ENCODE peak calls at places on chromosomes 12 and 14, in six cellular contexts. One of them, this sample, is unnamed.

GRCh38 chr12:45284096-45284901 is 68.4 kb downstream of the ANO6 start:
- DNase-seq in cardiac muscle cell: peak
- DNase-seq in tibial nerve: no peak
- DNase-seq in astrocyte of the cerebellum: no peak
- DNase-seq in left ventricle myocardium inferior: no peak
- DNase-seq in astrocyte of the spinal cord: peak
- DNase-seq in this sample: no peak

GRCh38 chr12:51942501-51943000 is 8.9 kb upstream of the ACVR1B start:
- DNase-seq in tibial nerve: no peak
- DNase-seq in astrocyte of the spinal cord: no peak
- DNase-seq in left ventricle myocardium inferior: no peak
- DNase-seq in astrocyte of the cerebellum: no peak
- DNase-seq in cardiac muscle cell: no peak
- DNase-seq in this sample: no peak

GRCh38 chr12:41486718-41487117 is 298.6 kb downstream of the PDZRN4 start:
- DNase-seq in left ventricle myocardium inferior: no peak
- DNase-seq in tibial nerve: no peak
- DNase-seq in cardiac muscle cell: no peak
- DNase-seq in astrocyte of the cerebellum: peak
- DNase-seq in astrocyte of the spinal cord: peak
- DNase-seq in this sample: no peak

GRCh38 chr12:97425802-97426484 is 36.7 kb upstream of the RMST start:
- DNase-seq in astrocyte of the spinal cord: no peak
- DNase-seq in tibial nerve: no peak
- DNase-seq in left ventricle myocardium inferior: no peak
- DNase-seq in astrocyte of the cerebellum: no peak
- DNase-seq in cardiac muscle cell: no peak
- DNase-seq in this sample: no peak

GRCh38 chr14:34824826-34825225 is 50.3 kb downstream of the BAZ1A start:
- DNase-seq in tibial nerve: no peak
- DNase-seq in astrocyte of the cerebellum: no peak
- DNase-seq in left ventricle myocardium inferior: no peak
- DNase-seq in cardiac muscle cell: no peak
- DNase-seq in astrocyte of the spinal cord: no peak
- DNase-seq in this sample: no peak

GRCh38 chr14:76717508-76717907 is 43.8 kb upstream of the VASH1 start:
- DNase-seq in left ventricle myocardium inferior: no peak
- DNase-seq in astrocyte of the spinal cord: no peak
- DNase-seq in tibial nerve: no peak
- DNase-seq in cardiac muscle cell: no peak
- DNase-seq in astrocyte of the cerebellum: no peak
- DNase-seq in this sample: no peak

GRCh38 chr12:75706786-75707605 is 195.6 kb upstream of the KRR1 start:
- DNase-seq in tibial nerve: no peak
- DNase-seq in astrocyte of the cerebellum: no peak
- DNase-seq in left ventricle myocardium inferior: no peak
- DNase-seq in cardiac muscle cell: no peak
- DNase-seq in astrocyte of the spinal cord: peak
- DNase-seq in this sample: no peak

GRCh38 chr14:61476105-61476736 is 154.8 kb downstream of the PRKCH start:
- DNase-seq in astrocyte of the spinal cord: no peak
- DNase-seq in left ventricle myocardium inferior: no peak
- DNase-seq in astrocyte of the cerebellum: no peak
- DNase-seq in tibial nerve: no peak
- DNase-seq in cardiac muscle cell: no peak
- DNase-seq in this sample: no peak

GRCh38 chr12:20486233-20486632 is 117.9 kb downstream of the PDE3A start:
- DNase-seq in left ventricle myocardium inferior: no peak
- DNase-seq in tibial nerve: no peak
- DNase-seq in astrocyte of the cerebellum: no peak
- DNase-seq in cardiac muscle cell: no peak
- DNase-seq in astrocyte of the spinal cord: peak
- DNase-seq in this sample: no peak

GRCh38 chr12:2765052-2765451 is 29.7 kb upstream of the FKBP4 start:
- DNase-seq in left ventricle myocardium inferior: no peak
- DNase-seq in cardiac muscle cell: no peak
- DNase-seq in astrocyte of the cerebellum: no peak
- DNase-seq in astrocyte of the spinal cord: no peak
- DNase-seq in tibial nerve: no peak
- DNase-seq in this sample: no peak

GRCh38 chr14:20415723-20416622 is 2.7 kb upstream of the TEP1 start:
- DNase-seq in tibial nerve: peak
- DNase-seq in astrocyte of the cerebellum: peak
- DNase-seq in cardiac muscle cell: peak
- DNase-seq in left ventricle myocardium inferior: no peak
- DNase-seq in astrocyte of the spinal cord: peak
- DNase-seq in this sample: peak

GRCh38 chr12:103548622-103549601 is 38.2 kb upstream of the STAB2 start:
- DNase-seq in astrocyte of the cerebellum: peak
- DNase-seq in left ventricle myocardium inferior: peak
- DNase-seq in tibial nerve: peak
- DNase-seq in cardiac muscle cell: peak
- DNase-seq in astrocyte of the spinal cord: peak
- DNase-seq in this sample: peak

GRCh38 chr12:126087692-126088091 is 1022.5 kb downstream of the AACS start:
- DNase-seq in tibial nerve: no peak
- DNase-seq in left ventricle myocardium inferior: no peak
- DNase-seq in astrocyte of the cerebellum: no peak
- DNase-seq in astrocyte of the spinal cord: no peak
- DNase-seq in cardiac muscle cell: no peak
- DNase-seq in this sample: no peak

GRCh38 chr12:4267904-4268548 is 5.5 kb upstream of the CCND2 start:
- DNase-seq in astrocyte of the cerebellum: no peak
- DNase-seq in left ventricle myocardium inferior: no peak
- DNase-seq in tibial nerve: no peak
- DNase-seq in astrocyte of the spinal cord: no peak
- DNase-seq in cardiac muscle cell: no peak
- DNase-seq in this sample: no peak

GRCh38 chr12:101628669-101629068 is 33.9 kb downstream of the MYBPC1 start:
- DNase-seq in astrocyte of the cerebellum: no peak
- DNase-seq in tibial nerve: no peak
- DNase-seq in astrocyte of the spinal cord: no peak
- DNase-seq in left ventricle myocardium inferior: no peak
- DNase-seq in cardiac muscle cell: no peak
- DNase-seq in this sample: no peak

GRCh38 chr12:6535960-6536847 is 1.9 kb downstream of the GAPDH start:
- DNase-seq in left ventricle myocardium inferior: no peak
- DNase-seq in astrocyte of the spinal cord: no peak
- DNase-seq in cardiac muscle cell: no peak
- DNase-seq in tibial nerve: no peak
- DNase-seq in astrocyte of the cerebellum: no peak
- DNase-seq in this sample: no peak

GRCh38 chr12:76704693-76705092 is 59.2 kb upstream of the ZDHHC17 start:
- DNase-seq in left ventricle myocardium inferior: no peak
- DNase-seq in astrocyte of the cerebellum: no peak
- DNase-seq in astrocyte of the spinal cord: no peak
- DNase-seq in cardiac muscle cell: no peak
- DNase-seq in tibial nerve: no peak
- DNase-seq in this sample: no peak

GRCh38 chr12:4819654-4820053 is 90.1 kb upstream of the KCNA1 start:
- DNase-seq in left ventricle myocardium inferior: no peak
- DNase-seq in cardiac muscle cell: no peak
- DNase-seq in astrocyte of the cerebellum: no peak
- DNase-seq in astrocyte of the spinal cord: no peak
- DNase-seq in tibial nerve: peak
- DNase-seq in this sample: peak

GRCh38 chr12:114729731-114730130 is 45.8 kb upstream of the TBX3 start:
- DNase-seq in left ventricle myocardium inferior: no peak
- DNase-seq in astrocyte of the spinal cord: peak
- DNase-seq in astrocyte of the cerebellum: no peak
- DNase-seq in cardiac muscle cell: no peak
- DNase-seq in tibial nerve: no peak
- DNase-seq in this sample: no peak

GRCh38 chr14:77988096-77988870 is 181.9 kb upstream of the NRXN3 start:
- DNase-seq in left ventricle myocardium inferior: no peak
- DNase-seq in astrocyte of the spinal cord: no peak
- DNase-seq in tibial nerve: peak
- DNase-seq in cardiac muscle cell: no peak
- DNase-seq in astrocyte of the cerebellum: no peak
- DNase-seq in this sample: no peak

GRCh38 chr12:24661657-24662096 is 287.2 kb downstream of the BCAT1 start:
- DNase-seq in left ventricle myocardium inferior: no peak
- DNase-seq in cardiac muscle cell: no peak
- DNase-seq in astrocyte of the cerebellum: peak
- DNase-seq in astrocyte of the spinal cord: peak
- DNase-seq in tibial nerve: peak
- DNase-seq in this sample: no peak

GRCh38 chr12:48198985-48199384 is 4.1 kb downstream of the OR10AD1 start:
- DNase-seq in left ventricle myocardium inferior: no peak
- DNase-seq in astrocyte of the spinal cord: no peak
- DNase-seq in astrocyte of the cerebellum: no peak
- DNase-seq in cardiac muscle cell: no peak
- DNase-seq in tibial nerve: no peak
- DNase-seq in this sample: no peak

GRCh38 chr14:39740454-39740853 is 308.2 kb upstream of the FBXO33 start:
- DNase-seq in left ventricle myocardium inferior: no peak
- DNase-seq in astrocyte of the cerebellum: no peak
- DNase-seq in astrocyte of the spinal cord: no peak
- DNase-seq in tibial nerve: no peak
- DNase-seq in cardiac muscle cell: no peak
- DNase-seq in this sample: no peak

GRCh38 chr12:57455374-57456144 is 452 bp downstream of the INHBE start:
- DNase-seq in astrocyte of the cerebellum: no peak
- DNase-seq in left ventricle myocardium inferior: no peak
- DNase-seq in astrocyte of the spinal cord: no peak
- DNase-seq in tibial nerve: no peak
- DNase-seq in cardiac muscle cell: no peak
- DNase-seq in this sample: no peak

GRCh38 chr14:51094901-51095853 is at the start of gene TRIM9:
- DNase-seq in tibial nerve: peak
- DNase-seq in cardiac muscle cell: peak
- DNase-seq in left ventricle myocardium inferior: peak
- DNase-seq in astrocyte of the spinal cord: peak
- DNase-seq in astrocyte of the cerebellum: peak
- DNase-seq in this sample: peak

GRCh38 chr12:120562906-120563305 is 18.3 kb downstream of the POP5 start:
- DNase-seq in cardiac muscle cell: no peak
- DNase-seq in astrocyte of the cerebellum: no peak
- DNase-seq in astrocyte of the spinal cord: no peak
- DNase-seq in left ventricle myocardium inferior: no peak
- DNase-seq in tibial nerve: no peak
- DNase-seq in this sample: no peak

GRCh38 chr12:103523771-103524170 is 28.0 kb upstream of the C12orf42 start:
- DNase-seq in astrocyte of the cerebellum: no peak
- DNase-seq in tibial nerve: no peak
- DNase-seq in cardiac muscle cell: no peak
- DNase-seq in astrocyte of the spinal cord: no peak
- DNase-seq in left ventricle myocardium inferior: no peak
- DNase-seq in this sample: no peak

GRCh38 chr14:55450987-55451386 is 10.6 kb upstream of the TBPL2 start:
- DNase-seq in cardiac muscle cell: no peak
- DNase-seq in left ventricle myocardium inferior: no peak
- DNase-seq in tibial nerve: no peak
- DNase-seq in astrocyte of the spinal cord: no peak
- DNase-seq in astrocyte of the cerebellum: no peak
- DNase-seq in this sample: no peak

GRCh38 chr14:55451950-55452349 is 11.5 kb upstream of the TBPL2 start:
- DNase-seq in left ventricle myocardium inferior: no peak
- DNase-seq in cardiac muscle cell: no peak
- DNase-seq in tibial nerve: no peak
- DNase-seq in astrocyte of the spinal cord: no peak
- DNase-seq in astrocyte of the cerebellum: no peak
- DNase-seq in this sample: no peak

GRCh38 chr14:55451398-55451797 is 11.0 kb upstream of the TBPL2 start:
- DNase-seq in tibial nerve: no peak
- DNase-seq in cardiac muscle cell: no peak
- DNase-seq in left ventricle myocardium inferior: no peak
- DNase-seq in astrocyte of the spinal cord: peak
- DNase-seq in astrocyte of the cerebellum: no peak
- DNase-seq in this sample: no peak

GRCh38 chr14:55457496-55457895 is 17.1 kb upstream of the TBPL2 start:
- DNase-seq in left ventricle myocardium inferior: no peak
- DNase-seq in tibial nerve: no peak
- DNase-seq in astrocyte of the spinal cord: no peak
- DNase-seq in astrocyte of the cerebellum: no peak
- DNase-seq in cardiac muscle cell: no peak
- DNase-seq in this sample: no peak

DNA sequence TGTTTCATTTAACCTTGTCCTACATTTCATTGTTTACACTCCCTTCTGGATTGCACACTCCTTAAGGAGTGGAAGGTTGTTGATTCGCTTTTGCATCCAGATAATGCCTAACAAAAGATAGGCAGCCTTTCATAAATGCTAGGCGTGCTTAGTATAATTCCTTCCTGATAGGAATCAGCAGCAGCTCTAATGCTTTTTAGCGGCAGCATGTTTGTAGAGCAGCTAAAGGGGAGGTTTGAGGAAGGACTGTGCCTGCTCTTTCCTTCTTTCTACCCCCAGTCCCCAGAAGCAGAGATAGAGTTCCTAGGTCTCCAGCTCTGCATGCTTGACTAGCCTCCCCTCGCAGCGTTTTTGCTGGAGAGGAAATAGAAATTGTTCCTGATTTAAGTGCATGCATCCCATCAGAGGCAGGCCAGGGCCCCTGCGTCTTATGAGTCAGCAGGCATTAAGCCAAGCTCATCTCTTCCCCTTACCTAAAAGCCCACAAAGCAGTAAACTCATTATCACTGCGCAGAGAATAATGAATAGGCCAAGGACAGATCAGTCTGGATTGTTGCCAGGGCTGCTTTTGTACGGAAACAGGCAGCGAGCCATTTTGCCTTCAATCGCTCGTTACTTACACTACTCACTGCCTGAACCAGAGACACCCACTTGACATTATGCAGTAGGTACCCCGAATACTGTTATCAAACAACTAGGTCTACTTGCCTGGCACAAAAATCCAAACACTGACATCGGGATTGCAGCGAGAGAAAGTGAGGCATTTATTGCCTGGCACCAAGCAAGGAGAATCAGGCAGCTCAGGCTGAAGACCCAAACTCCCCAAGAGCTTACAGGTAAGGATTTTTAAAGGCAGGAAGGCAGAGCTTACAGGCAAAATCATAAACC is 14.1 kb upstream of the TBPL2 start:
- DNase-seq in cardiac muscle cell: no peak
- DNase-seq in astrocyte of the spinal cord: peak
- DNase-seq in left ventricle myocardium inferior: no peak
- DNase-seq in tibial nerve: peak
- DNase-seq in astrocyte of the cerebellum: peak
- DNase-seq in this sample: peak
- H3K4me3 ChIP-seq in cardiac muscle cell: no peak
- H3K4me3 ChIP-seq in astrocyte of the spinal cord: no peak
- H3K4me3 ChIP-seq in left ventricle myocardium inferior: peak
- H3K4me3 ChIP-seq in tibial nerve: no peak
- H3K4me3 ChIP-seq in astrocyte of the cerebellum: no peak
- H3K4me3 ChIP-seq in this sample: no peak

GRCh38 chr14:24261969-24262327 is 1.0 kb downstream of the TGM1 start:
- DNase-seq in cardiac muscle cell: no peak
- DNase-seq in left ventricle myocardium inferior: no peak
- DNase-seq in astrocyte of the spinal cord: no peak
- DNase-seq in astrocyte of the cerebellum: no peak
- DNase-seq in tibial nerve: no peak
- DNase-seq in this sample: no peak
- H3K4me3 ChIP-seq in cardiac muscle cell: no peak
- H3K4me3 ChIP-seq in left ventricle myocardium inferior: no peak
- H3K4me3 ChIP-seq in astrocyte of the spinal cord: no peak
- H3K4me3 ChIP-seq in astrocyte of the cerebellum: no peak
- H3K4me3 ChIP-seq in tibial nerve: no peak
- H3K4me3 ChIP-seq in this sample: no peak

GRCh38 chr14:104931771-104932675 is 7.3 kb downstream of the PLD4 start:
- DNase-seq in tibial nerve: no peak
- DNase-seq in astrocyte of the spinal cord: no peak
- DNase-seq in cardiac muscle cell: peak
- DNase-seq in left ventricle myocardium inferior: peak
- DNase-seq in astrocyte of the cerebellum: no peak
- DNase-seq in this sample: no peak
- H3K4me3 ChIP-seq in tibial nerve: peak
- H3K4me3 ChIP-seq in astrocyte of the spinal cord: no peak
- H3K4me3 ChIP-seq in cardiac muscle cell: peak
- H3K4me3 ChIP-seq in left ventricle myocardium inferior: peak
- H3K4me3 ChIP-seq in astrocyte of the cerebellum: no peak
- H3K4me3 ChIP-seq in this sample: no peak

GRCh38 chr12:31715283-31715825 is 13.5 kb downstream of the AMN1 start:
- DNase-seq in cardiac muscle cell: no peak
- DNase-seq in tibial nerve: no peak
- DNase-seq in astrocyte of the spinal cord: peak
- DNase-seq in astrocyte of the cerebellum: no peak
- DNase-seq in left ventricle myocardium inferior: no peak
- DNase-seq in this sample: peak
- H3K4me3 ChIP-seq in cardiac muscle cell: no peak
- H3K4me3 ChIP-seq in tibial nerve: no peak
- H3K4me3 ChIP-seq in astrocyte of the spinal cord: no peak
- H3K4me3 ChIP-seq in astrocyte of the cerebellum: no peak
- H3K4me3 ChIP-seq in left ventricle myocardium inferior: no peak
- H3K4me3 ChIP-seq in this sample: no peak

This sample was measured in HL-60.